ENCODE peak calls at places on chromosomes 7 and 10, in seven cellular contexts. H is tibial artery; E is CD8-positive, alpha-beta T cell; O is cardiac muscle cell; U is psoas muscle; S is DND-41; Q is Peyer's patch. P is an unnamed sample.
A peak's percentile ranks its signal among the peaks of the same experiment; 100 is the strongest.

GRCh38 chr7:111108526-111108925 is 17.6 kb downstream of the LRRN3 start:
- DNase-seq in O (peak; percentile 64), H (no peak), U (no peak), S (no peak), E (no peak), Q (no peak), P (no peak)

GRCh38 chr7:135204876-135205275 is 6.5 kb downstream of the WDR91 start:
- DNase-seq in U (no peak), S (no peak), E (no peak), Q (no peak), O (no peak), H (no peak), P (no peak)

GRCh38 chr7:34091330-34091917 is 186.1 kb downstream of the BMPER start:
- DNase-seq in Q (no peak), S (no peak), E (no peak), O (peak; percentile 78), U (peak; percentile 20), H (no peak), P (peak; percentile 48)

GRCh38 chr10:84391326-84391725 is 62.9 kb downstream of the CCSER2 start:
- DNase-seq in U (no peak), E (no peak), O (peak; percentile 5), S (no peak), Q (no peak), H (no peak), P (no peak)

GRCh38 chr10:22341190-22341935 is 3.9 kb upstream of the SPAG6 start:
- DNase-seq in E (no peak), O (no peak), H (no peak), U (no peak), S (no peak), Q (no peak), P (no peak)

GRCh38 chr7:2116903-2117680 is 115.7 kb downstream of the MAD1L1 start:
- DNase-seq in Q (no peak), H (peak; percentile 48), O (peak; percentile 58), E (no peak), S (no peak), U (peak; percentile 49), P (no peak)

GRCh38 chr10:21488246-21488953 is 37.1 kb downstream of the SKIDA1 start:
- DNase-seq in Q (no peak), S (no peak), O (peak; percentile 44), E (no peak), H (no peak), U (no peak), P (no peak)

GRCh38 chr10:43816351-43817321 is 168.0 kb upstream of the ZNF32 start:
- DNase-seq in Q (peak; percentile 67), E (peak; percentile 81), O (peak; percentile 98), S (peak; percentile 93), U (no peak), H (no peak), P (no peak)

GRCh38 chr10:6065406-6065805 is 3.2 kb upstream of the IL2RA start:
- DNase-seq in Q (peak; percentile 14), S (no peak), U (no peak), O (peak; percentile 52), E (no peak), H (no peak), P (no peak)

GRCh38 chr7:31791881-31792280 is 104.9 kb downstream of the PPP1R17 start:
- DNase-seq in H (no peak), Q (no peak), E (no peak), S (no peak), U (no peak), O (no peak), P (no peak)

GRCh38 chr10:15324113-15324512 is 47.0 kb downstream of the FAM171A1 start:
- DNase-seq in H (no peak), S (no peak), U (no peak), Q (no peak), E (no peak), O (no peak), P (no peak)

GRCh38 chr10:123766761-123767160 is 100.6 kb downstream of the GPR26 start:
- DNase-seq in O (no peak), U (no peak), H (no peak), Q (no peak), E (no peak), S (no peak), P (no peak)

GRCh38 chr7:87220734-87221215 is 1.2 kb upstream of the TMEM243 start:
- DNase-seq in Q (no peak), S (no peak), O (peak; percentile 25), U (no peak), H (no peak), E (no peak), P (no peak)

GRCh38 chr10:25768167-25768566 is 165.9 kb upstream of the MYO3A start:
- DNase-seq in H (no peak), S (no peak), U (no peak), E (no peak), O (no peak), Q (no peak), P (no peak)

GRCh38 chr10:71646592-71647292 is 72.8 kb downstream of the C10orf105 start:
- DNase-seq in O (no peak), H (no peak), Q (no peak), E (no peak), S (no peak), U (no peak), P (no peak)

GRCh38 chr7:29408841-29409243 is 154.8 kb upstream of the PRR15 start:
- DNase-seq in U (no peak), Q (peak; percentile 51), H (peak; percentile 48), E (peak; percentile 25), S (peak; percentile 65), O (peak; percentile 76), P (peak; percentile 71)

GRCh38 chr7:131355917-131356777 is 28.5 kb downstream of the MKLN1 start:
- DNase-seq in Q (no peak), S (no peak), H (peak; percentile 29), E (no peak), U (no peak), O (peak; percentile 41), P (no peak)

GRCh38 chr7:2952316-2952715 is 91.4 kb downstream of the CARD11 start:
- DNase-seq in S (no peak), E (no peak), H (no peak), Q (no peak), O (no peak), U (no peak), P (no peak)

DNA sequence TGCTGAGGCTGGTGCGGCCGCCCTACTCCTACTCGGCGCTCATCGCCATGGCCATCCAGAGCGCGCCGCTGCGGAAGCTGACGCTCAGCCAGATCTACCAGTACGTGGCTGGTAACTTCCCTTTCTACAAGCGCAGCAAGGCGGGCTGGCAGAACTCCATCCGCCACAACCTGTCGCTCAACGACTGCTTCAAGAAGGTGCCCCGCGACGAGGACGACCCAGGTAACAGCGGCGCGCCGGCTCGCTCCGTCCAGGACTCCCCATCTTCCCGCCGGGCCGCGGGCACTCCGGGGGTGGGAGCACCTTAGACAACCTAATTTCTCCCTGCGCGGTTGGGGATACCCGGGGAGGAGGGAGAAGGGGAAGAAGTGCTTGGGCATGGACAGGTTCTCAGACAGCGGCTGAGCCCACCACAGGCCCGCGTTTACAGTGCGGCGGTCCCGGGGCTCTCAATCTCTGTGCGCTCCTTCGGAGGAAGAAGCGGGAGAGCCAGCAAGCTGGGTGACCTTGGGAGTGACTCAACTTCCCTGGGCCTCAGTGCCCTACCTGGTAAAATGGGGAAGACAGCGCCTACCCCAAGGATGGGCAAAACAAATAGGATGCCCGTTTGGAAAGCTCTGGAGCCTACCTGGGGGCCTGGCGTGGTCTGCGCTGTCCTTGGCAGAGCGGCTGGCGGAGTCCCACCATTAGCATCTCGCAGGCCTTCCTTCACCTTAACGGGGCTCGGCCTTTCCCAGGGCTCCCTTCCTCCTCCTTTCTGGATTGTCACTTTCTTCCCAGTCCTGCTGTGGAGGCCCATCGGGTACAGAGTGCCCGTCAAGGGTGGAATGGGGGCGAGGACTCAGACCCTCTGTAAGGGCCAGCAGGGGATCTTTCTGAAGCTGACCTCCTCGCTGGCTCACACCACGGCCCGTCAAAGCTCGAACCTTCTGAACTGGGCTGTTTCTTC is 852 bp downstream of the FOXI2 start:
- DNase-seq in Q (no peak), E (no peak), U (no peak), H (no peak), O (no peak), S (no peak), P (no peak)
- H3K27me3 ChIP-seq in Q (no peaks in the 10 kb centered on the region), E (no peaks in the 10 kb centered on the region), U (no peaks in the 10 kb centered on the region), H (peaks cover 54% of the 10 kb centered on the region), O (peaks cover 97% of the 10 kb centered on the region), S (no peaks in the 10 kb centered on the region), P (peaks cover 31% of the 10 kb centered on the region)

DNA sequence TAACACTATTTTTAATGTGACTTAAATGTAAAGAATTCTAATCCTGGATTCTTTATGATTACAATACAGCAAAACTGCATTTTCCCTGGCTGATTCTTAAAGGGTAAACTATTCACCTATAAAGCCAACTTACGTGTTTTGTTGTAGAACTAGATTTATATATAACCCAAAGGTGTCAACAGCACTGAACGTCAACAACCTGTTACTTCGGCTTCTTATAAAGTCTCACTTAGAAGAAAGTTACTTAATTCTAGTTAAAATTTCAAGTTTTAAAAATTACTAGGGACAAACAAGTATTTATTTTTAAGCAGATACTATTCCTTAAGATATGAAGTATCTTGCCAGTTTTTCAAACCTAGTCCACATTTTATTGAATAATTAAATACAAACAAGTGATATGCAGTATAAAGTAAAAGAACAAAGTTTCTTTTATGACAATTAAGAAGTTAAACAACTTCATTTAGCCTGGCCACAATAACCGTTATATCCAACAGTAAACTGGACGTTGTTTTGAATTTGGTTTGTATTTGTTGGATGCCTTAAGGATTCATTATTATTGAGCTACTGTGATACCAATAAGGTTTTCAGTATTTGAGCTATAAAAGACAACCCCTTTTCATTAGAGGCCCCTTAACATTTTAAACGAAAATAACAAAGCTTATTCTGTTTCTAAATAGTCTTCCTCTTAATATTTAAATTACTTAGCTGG is 83.2 kb downstream of the SNX10 start:
- DNase-seq in H (no peak), U (no peak), E (no peak), S (no peak), Q (no peak), O (no peak), P (no peak)
- H3K27me3 ChIP-seq in H (peaks cover 94% of the 10 kb centered on the region), U (peaks cover 11% of the 10 kb centered on the region), E (peaks cover 11% of the 10 kb centered on the region), S (no peaks in the 10 kb centered on the region), Q (no peaks in the 10 kb centered on the region), O (peaks cover 22% of the 10 kb centered on the region), P (no peaks in the 10 kb centered on the region)

GRCh38 chr7:37231613-37232012 is 217.1 kb downstream of the ELMO1 start:
- DNase-seq in H (no peak), E (no peak), U (no peak), S (no peak), Q (no peak), O (no peak), P (no peak)

GRCh38 chr7:37234334-37234733 is 214.3 kb downstream of the ELMO1 start:
- DNase-seq in U (no peak), S (no peak), Q (no peak), O (no peak), E (no peak), H (no peak), P (no peak)

GRCh38 chr7:37229381-37229780 is 219.3 kb downstream of the ELMO1 start:
- DNase-seq in U (no peak), E (no peak), S (no peak), H (no peak), O (no peak), Q (no peak), P (no peak)

GRCh38 chr7:37234928-37235327 is 213.7 kb downstream of the ELMO1 start:
- DNase-seq in H (no peak), Q (no peak), U (no peak), S (no peak), E (no peak), O (peak; percentile 33), P (no peak)

GRCh38 chr7:37230221-37230620 is 218.4 kb downstream of the ELMO1 start:
- DNase-seq in U (peak; percentile 73), H (peak; percentile 53), S (no peak), O (peak; percentile 25), Q (no peak), E (no peak), P (no peak)
- H3K27me3 ChIP-seq in U (no peaks in the 10 kb centered on the region), H (no peaks in the 10 kb centered on the region), S (no peaks in the 10 kb centered on the region), O (no peaks in the 10 kb centered on the region), Q (no peaks in the 10 kb centered on the region), E (no peaks in the 10 kb centered on the region), P (no peaks in the 10 kb centered on the region)

GRCh38 chr10:103278424-103278823 is 1.5 kb downstream of the INA start:
- DNase-seq in Q (no peak), E (no peak), H (no peak), O (no peak), U (no peak), S (no peak), P (no peak)
- H3K27me3 ChIP-seq in Q (no peaks in the 10 kb centered on the region), E (peaks cover 19% of the 10 kb centered on the region), H (peaks cover 62% of the 10 kb centered on the region), O (peaks cover 79% of the 10 kb centered on the region), U (peaks cover 5% of the 10 kb centered on the region), S (peaks cover 8% of the 10 kb centered on the region), P (peaks cover 22% of the 10 kb centered on the region)